ENCODE peak calls at places on chromosomes 2 and 18, in five cellular contexts. U, G, Y, X and F are unnamed samples.

GRCh38 chr18:79736846-79737245 is 57.2 kb downstream of the CTDP1 start:
- DNase-seq in X (no peak), U (peak; percentile 48), Y (no peak), G (no peak), F (no peak)

GRCh38 chr18:48711651-48712486 is 173.0 kb downstream of the CTIF start:
- DNase-seq in G (peak; percentile 20), U (no peak), X (peak; percentile 34), Y (peak; percentile 50), F (no peak)

GRCh38 chr2:226475650-226476049 is 324.0 kb downstream of the IRS1 start:
- DNase-seq in G (peak; percentile 6), Y (no peak), U (no peak), X (peak; percentile 23), F (no peak)

GRCh38 chr2:121080013-121080772 is 204.8 kb downstream of the TFCP2L1 start:
- DNase-seq in U (peak; percentile 78), X (peak; percentile 55), G (peak; percentile 56), Y (peak; percentile 87), F (peak; percentile 28)

GRCh38 chr2:7633556-7634153 is 716.4 kb downstream of the RNF144A start:
- DNase-seq in Y (no peak), G (no peak), U (no peak), X (no peak), F (no peak)

GRCh38 chr18:13375302-13376255 is 157.0 kb downstream of the LDLRAD4 start:
- DNase-seq in Y (no peak), G (peak; percentile 68), X (peak; percentile 89), U (peak; percentile 89), F (peak; percentile 47)

GRCh38 chr2:207131634-207132418 is 33.9 kb downstream of the KLF7 start:
- DNase-seq in G (no peak), U (no peak), Y (no peak), X (no peak), F (no peak)

GRCh38 chr18:3305354-3305762 is 43.4 kb downstream of the MYL12B start:
- DNase-seq in X (peak; percentile 74), Y (no peak), G (no peak), U (no peak), F (peak; percentile 2)

GRCh38 chr2:31384351-31384750 is 30.2 kb downstream of the XDH start:
- DNase-seq in U (no peak), G (peak; percentile 81), Y (no peak), X (peak; percentile 68), F (peak; percentile 20)

GRCh38 chr2:98790221-98790620 is 59.3 kb upstream of the MGAT4A start:
- DNase-seq in Y (no peak), U (no peak), G (no peak), X (no peak), F (no peak)